ENCODE peak calls at places on chromosomes 2 and 18, in seven cellular contexts. Z, X, A, L, Y, G and F are unnamed samples.

GRCh38 chr2:85714841-85715240 is 20.7 kb downstream of the GNLY start:
- DNase-seq in Z (no peak), X (no peak), A (no peak), L (no peak), Y (no peak), G (no peak), F (no peak)

GRCh38 chr2:27075219-27075871 is 3.1 kb upstream of the EMILIN1 start:
- DNase-seq in Z (peak), X (no peak), A (peak), L (peak), Y (no peak), G (no peak), F (no peak)

GRCh38 chr2:240964221-240964853 is 34.1 kb upstream of the SNED1 start:
- DNase-seq in Z (peak), X (no peak), A (no peak), L (no peak), Y (no peak), G (no peak), F (no peak)

GRCh38 chr18:27772081-27772480 is 404.8 kb downstream of the CDH2 start:
- DNase-seq in Z (no peak), X (no peak), A (no peak), L (no peak), Y (no peak), G (no peak), F (no peak)

GRCh38 chr2:29293830-29294438 is 178.7 kb downstream of the CLIP4 start:
- DNase-seq in Z (no peak), X (peak), A (no peak), L (peak), Y (peak), G (peak), F (peak)

GRCh38 chr18:63161728-63162195 is 157.8 kb downstream of the BCL2 start:
- DNase-seq in Z (peak), X (peak), A (peak), L (peak), Y (no peak), G (peak), F (peak)

GRCh38 chr2:136086253-136087016 is 31.5 kb downstream of the CXCR4 start:
- DNase-seq in Z (no peak), X (no peak), A (no peak), L (no peak), Y (no peak), G (no peak), F (no peak)

GRCh38 chr2:241950878-241951331 is 81.4 kb downstream of the RTP5 start:
- DNase-seq in Z (peak), X (peak), A (peak), L (peak), Y (peak), G (peak), F (peak)

GRCh38 chr2:241653210-241653750 is 15.8 kb downstream of the ATG4B start:
- DNase-seq in Z (no peak), X (no peak), A (no peak), L (no peak), Y (no peak), G (no peak), F (no peak)

GRCh38 chr2:199288424-199288823 is 169.3 kb downstream of the SATB2 start:
- DNase-seq in Z (no peak), X (no peak), A (no peak), L (no peak), Y (no peak), G (no peak), F (no peak)

GRCh38 chr2:162245737-162246136 is 2.5 kb upstream of the FAP start:
- DNase-seq in Z (no peak), X (peak), A (no peak), L (peak), Y (no peak), G (peak), F (peak)

GRCh38 chr2:27489118-27489497 is 435 bp downstream of the IFT172 start:
- DNase-seq in Z (no peak), X (peak), A (no peak), L (peak), Y (peak), G (no peak), F (peak)

GRCh38 chr2:102518170-102518569 is 45.1 kb downstream of the SLC9A4 start:
- DNase-seq in Z (no peak), X (no peak), A (no peak), L (no peak), Y (no peak), G (no peak), F (no peak)

GRCh38 chr2:120384486-120385354 is 38.8 kb downstream of the INHBB start:
- DNase-seq in Z (no peak), X (no peak), A (no peak), L (no peak), Y (no peak), G (no peak), F (no peak)

GRCh38 chr2:39512434-39512935 is 75.4 kb upstream of the MAP4K3 start:
- DNase-seq in Z (no peak), X (no peak), A (peak), L (no peak), Y (no peak), G (no peak), F (no peak)

GRCh38 chr18:77203071-77203470 is 46.6 kb upstream of the GALR1 start:
- DNase-seq in Z (no peak), X (no peak), A (no peak), L (peak), Y (peak), G (no peak), F (no peak)

GRCh38 chr18:2970762-2971659 is 41.9 kb downstream of the LPIN2 start:
- DNase-seq in Z (no peak), X (no peak), A (no peak), L (peak), Y (no peak), G (no peak), F (no peak)

GRCh38 chr2:61793389-61793836 is 60.4 kb downstream of the FAM161A start:
- DNase-seq in Z (peak), X (peak), A (peak), L (peak), Y (peak), G (peak), F (peak)

GRCh38 chr2:128638741-128639477 is 320.2 kb upstream of the HS6ST1 start:
- DNase-seq in Z (no peak), X (peak), A (no peak), L (peak), Y (peak), G (no peak), F (no peak)

GRCh38 chr2:143572421-143572820 is 443.2 kb downstream of the ARHGAP15 start:
- DNase-seq in Z (no peak), X (no peak), A (no peak), L (no peak), Y (no peak), G (peak), F (no peak)

GRCh38 chr2:134737671-134738070 is 18.9 kb upstream of the TMEM163 start:
- DNase-seq in Z (no peak), X (no peak), A (no peak), L (no peak), Y (no peak), G (peak), F (no peak)

GRCh38 chr18:37669991-37670534 is 104.5 kb upstream of the CELF4 start:
- DNase-seq in Z (no peak), X (no peak), A (no peak), L (no peak), Y (no peak), G (no peak), F (no peak)

GRCh38 chr2:7703048-7703447 is 785.8 kb downstream of the RNF144A start:
- DNase-seq in Z (no peak), X (no peak), A (no peak), L (no peak), Y (peak), G (no peak), F (no peak)

GRCh38 chr18:79924814-79925655 is 26.4 kb downstream of the SLC66A2 start:
- DNase-seq in Z (peak), X (no peak), A (peak), L (peak), Y (no peak), G (no peak), F (no peak)

GRCh38 chr2:112960230-112960825 is 17.5 kb upstream of the IL36G start:
- DNase-seq in Z (no peak), X (no peak), A (no peak), L (no peak), Y (no peak), G (peak), F (no peak)

GRCh38 chr2:176491172-176491904 is 222.1 kb downstream of the MTX2 start:
- DNase-seq in Z (peak), X (peak), A (peak), L (peak), Y (no peak), G (peak), F (peak)

GRCh38 chr2:156935611-156936010 is 321.9 kb upstream of the GALNT5 start:
- DNase-seq in Z (no peak), X (no peak), A (no peak), L (peak), Y (peak), G (peak), F (no peak)

GRCh38 chr2:170707821-170708795 is 7.0 kb upstream of the SP5 start:
- DNase-seq in Z (no peak), X (no peak), A (no peak), L (no peak), Y (no peak), G (no peak), F (no peak)

GRCh38 chr2:149329470-149330126 is 789 bp upstream of the LYPD6 start:
- DNase-seq in Z (peak), X (peak), A (peak), L (peak), Y (peak), G (peak), F (peak)

GRCh38 chr2:149331023-149331400 is 625 bp downstream of the LYPD6 start:
- DNase-seq in Z (no peak), X (no peak), A (no peak), L (no peak), Y (peak), G (no peak), F (no peak)

GRCh38 chr2:149332364-149332763 is 2.0 kb downstream of the LYPD6 start:
- DNase-seq in Z (no peak), X (no peak), A (no peak), L (no peak), Y (no peak), G (no peak), F (no peak)

GRCh38 chr2:149329068-149329467 is 1.3 kb upstream of the LYPD6 start:
- DNase-seq in Z (no peak), X (no peak), A (no peak), L (no peak), Y (no peak), G (peak), F (no peak)

DNA sequence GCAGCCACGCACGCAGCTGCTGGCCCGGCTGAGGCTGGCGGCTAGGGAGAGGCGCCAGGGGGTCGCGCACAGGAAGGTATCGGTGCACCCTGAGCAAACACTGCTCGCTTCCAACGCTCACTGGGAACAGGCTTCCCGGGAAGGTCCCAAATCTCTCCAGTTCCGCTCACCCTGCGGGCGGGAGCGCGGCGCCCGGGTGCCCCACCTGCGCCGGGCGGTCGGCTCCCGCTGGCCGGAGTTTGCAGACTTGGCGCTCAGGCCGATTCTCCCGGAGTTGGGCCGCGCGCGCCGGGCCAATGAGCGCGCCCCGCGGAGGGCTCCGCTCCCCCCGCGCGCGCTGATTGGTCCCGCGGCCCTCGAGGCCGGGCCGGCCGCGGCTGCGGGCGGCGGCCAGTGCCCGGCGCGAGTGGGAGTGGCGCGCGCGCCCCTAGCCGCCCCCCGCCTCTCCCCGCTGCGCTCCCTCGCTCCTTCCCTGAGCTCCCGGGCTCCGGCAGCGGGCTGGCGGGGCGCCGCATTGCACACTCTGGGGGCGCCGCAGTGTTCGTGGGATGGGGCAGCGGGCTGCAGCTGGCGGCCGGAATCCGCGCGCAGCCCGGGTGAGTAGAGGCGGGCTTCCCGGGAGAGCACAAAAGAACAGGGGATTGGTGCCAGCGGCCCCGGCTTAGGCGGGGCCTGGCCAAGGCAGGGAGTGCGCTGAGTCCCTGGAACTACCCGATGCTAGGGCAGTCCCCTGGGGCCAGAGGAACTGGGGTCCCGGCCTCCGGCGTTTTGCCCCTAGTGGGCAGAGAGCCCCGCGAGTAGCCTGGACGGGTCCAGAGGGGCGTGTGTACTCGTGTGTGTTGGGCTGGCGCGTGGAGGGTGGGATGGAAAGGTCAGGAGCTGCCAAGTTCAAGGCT is at the start of gene LYPD6:
- DNase-seq in Z (peak), X (peak), A (peak), L (peak), Y (peak), G (peak), F (peak)
- TF ChIP-seq CTCF in Z (no peak), X (no peak), A (no peak), L (no peak), Y (peak), G (no peak), F (no peak)

GRCh38 chr2:62801814-62802524 is 96.5 kb downstream of the EHBP1 start:
- DNase-seq in Z (no peak), X (no peak), A (no peak), L (peak), Y (peak), G (peak), F (no peak)
- H3K4me3 ChIP-seq in Z (no peak), X (no peak), A (no peak), L (no peak), Y (no peak), G (no peak), F (no peak)

DNA sequence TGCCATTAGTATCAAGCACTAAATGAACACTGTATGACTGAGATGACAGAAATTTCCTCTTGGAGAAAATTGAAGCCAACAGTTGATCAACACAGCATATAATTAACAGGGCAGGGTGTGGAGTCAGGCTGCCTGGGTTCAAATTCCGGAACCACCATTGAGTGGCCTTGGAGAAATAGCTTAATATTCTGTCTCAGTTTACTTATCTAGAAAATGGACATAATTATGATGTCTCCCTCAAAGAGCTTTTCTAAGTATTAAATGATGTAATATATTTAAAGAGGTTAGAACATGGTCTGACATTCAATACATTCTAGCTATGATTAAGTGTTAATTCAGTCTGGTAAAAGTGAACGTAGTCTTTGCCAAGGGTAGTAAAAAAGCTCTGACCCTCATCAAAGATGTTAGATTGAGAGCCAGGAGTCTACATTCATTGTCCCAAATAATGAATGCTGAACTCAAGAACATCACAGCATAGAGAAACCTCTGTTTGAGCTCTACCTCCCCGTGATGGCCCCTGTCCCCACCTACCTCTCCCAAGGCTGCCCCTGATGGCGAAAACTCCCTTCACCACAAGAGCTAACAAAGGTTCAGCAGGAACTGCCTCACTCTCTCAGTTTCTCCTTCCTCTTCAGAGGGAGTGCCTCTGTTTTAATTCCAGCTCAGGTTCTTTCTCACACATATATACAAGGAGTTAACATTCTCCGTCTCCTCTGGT is 2.7 kb upstream of the VWA3B start:
- DNase-seq in Z (no peak), X (no peak), A (no peak), L (no peak), Y (no peak), G (no peak), F (no peak)
- TF ChIP-seq CTCF in Z (no peak), X (no peak), A (no peak), L (no peak), Y (no peak), G (no peak), F (no peak)

GRCh38 chr18:55763805-55764204 is 175.8 kb upstream of the TCF4 start:
- DNase-seq in Z (no peak), X (peak), A (no peak), L (no peak), Y (no peak), G (no peak), F (no peak)
- H3K4me3 ChIP-seq in Z (no peak), X (no peak), A (no peak), L (no peak), Y (no peak), G (no peak), F (no peak)

GRCh38 chr18:59096098-59096779 is 43.4 kb upstream of the SEC11C start:
- DNase-seq in Z (no peak), X (no peak), A (no peak), L (no peak), Y (peak), G (no peak), F (no peak)
- TF ChIP-seq CTCF in Z (no peak), X (no peak), A (no peak), L (no peak), Y (peak), G (no peak), F (no peak)

DNA sequence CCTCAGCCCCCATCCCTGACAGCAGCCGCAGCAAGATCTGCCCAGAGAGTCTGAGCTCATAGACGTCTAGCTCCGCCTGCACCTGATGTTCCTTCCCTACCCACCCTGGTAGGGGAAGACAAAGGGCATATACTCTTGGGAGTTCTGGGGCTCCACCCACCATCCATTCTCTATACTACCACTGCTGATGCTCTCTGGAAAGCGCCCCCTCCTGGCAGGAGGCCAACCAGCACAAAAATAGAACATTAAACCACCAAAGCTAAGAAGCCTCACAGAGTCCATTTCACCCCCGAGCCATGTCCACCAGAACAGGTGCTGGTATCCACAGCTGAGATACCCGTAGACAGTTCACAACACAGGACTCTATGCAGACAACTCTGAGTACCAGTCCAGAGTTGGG is 662.6 kb upstream of the FAM98A start:
- DNase-seq in Z (no peak), X (no peak), A (no peak), L (no peak), Y (no peak), G (no peak), F (no peak)
- H3K4me3 ChIP-seq in Z (no peak), X (no peak), A (no peak), L (no peak), Y (no peak), G (no peak), F (no peak)

GRCh38 chr2:185608799-185609198 is 129.8 kb upstream of the FSIP2 start:
- DNase-seq in Z (no peak), X (no peak), A (no peak), L (peak), Y (no peak), G (peak), F (peak)
- TF ChIP-seq CTCF in Z (no peak), X (no peak), A (no peak), L (no peak), Y (no peak), G (peak), F (no peak)

DNA sequence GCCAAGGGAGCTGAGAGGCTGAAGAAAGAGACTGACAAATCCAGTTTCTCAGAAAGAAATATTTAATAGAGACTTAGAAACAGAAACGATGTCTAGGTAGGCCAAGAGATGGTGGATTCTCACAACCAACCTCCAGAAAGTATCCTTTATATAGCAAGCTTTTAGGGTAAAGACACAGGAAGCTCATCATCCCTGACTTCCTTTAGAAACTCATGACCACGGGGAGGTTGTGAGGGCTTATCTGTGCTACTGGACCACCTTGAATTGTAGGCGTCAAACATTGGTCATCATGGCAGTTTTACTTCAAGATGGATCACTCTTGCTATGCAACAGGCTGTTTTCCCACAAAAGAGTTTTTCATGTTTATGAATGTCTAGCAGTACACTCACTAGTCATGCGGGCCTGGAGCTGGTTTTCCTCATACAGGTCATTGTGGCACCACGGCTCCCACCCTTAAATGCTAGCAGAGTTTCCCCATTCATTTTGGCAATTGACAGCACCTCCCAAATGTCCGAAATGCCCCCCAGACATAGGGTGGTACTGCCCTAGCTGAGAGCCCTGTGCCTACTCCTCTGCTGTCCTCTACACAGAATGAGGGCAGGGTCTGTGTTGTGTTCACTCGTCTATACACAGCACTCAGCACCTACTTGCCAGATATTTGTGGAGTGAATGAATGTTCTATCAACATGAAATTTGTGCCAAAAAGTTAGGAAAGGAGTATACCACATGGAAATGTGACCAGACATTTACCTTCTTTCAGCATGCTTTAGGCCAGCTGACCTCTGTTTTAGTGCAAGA is 89.0 kb downstream of the TMEM247 start:
- DNase-seq in Z (no peak), X (no peak), A (no peak), L (no peak), Y (no peak), G (no peak), F (no peak)
- H3K4me3 ChIP-seq in Z (no peak), X (no peak), A (no peak), L (no peak), Y (no peak), G (no peak), F (no peak)

DNA sequence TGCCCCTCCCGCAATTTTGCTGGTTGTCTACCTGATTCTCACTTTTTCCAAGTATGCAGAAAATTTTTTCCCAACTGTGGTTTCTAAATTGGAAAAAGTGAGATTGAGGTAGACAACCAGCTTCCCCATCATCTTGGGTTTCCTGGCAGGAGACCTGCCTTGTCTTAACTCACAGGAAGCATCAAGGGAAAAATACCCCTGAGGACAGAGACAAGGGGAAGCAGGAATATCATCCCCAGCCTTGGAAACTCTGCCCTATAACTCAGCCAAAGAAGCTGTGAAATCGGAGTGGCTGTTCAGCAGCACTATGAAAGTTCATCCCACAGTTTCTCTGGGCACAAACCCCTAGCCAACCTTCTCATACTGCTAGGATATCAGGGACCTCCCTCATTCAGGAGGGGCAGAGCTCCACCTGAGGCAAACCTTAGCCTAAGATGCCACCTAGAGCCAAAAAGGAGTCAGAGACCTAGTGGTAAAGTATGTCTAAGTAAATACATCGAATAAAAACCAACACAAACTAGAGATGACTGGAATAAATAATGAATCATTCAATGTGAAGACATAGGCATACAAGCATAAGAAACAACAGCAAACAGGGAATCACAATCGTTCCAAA is 68.2 kb downstream of the ZSWIM2 start:
- DNase-seq in Z (no peak), X (peak), A (no peak), L (peak), Y (peak), G (peak), F (peak)
- TF ChIP-seq CTCF in Z (no peak), X (no peak), A (no peak), L (peak), Y (peak), G (peak), F (peak)